ENCODE peak calls at places on chromosomes 1 and 21, in ten cellular contexts. U is cardiac fibroblast; W is activated CD4-positive, alpha-beta T cell treated with anti-CD3 and anti-CD28 coated beads for 48 hours; B is stimulated activated CD4-positive, alpha-beta T cell treated with anti-CD3 and anti-CD28 coated beads, Interleukin-4, amount 100 ng/mL, for 24 hours; G is immature natural killer cell; E is T follicular helper cell; L is ecto neural progenitor cell; K is HS-27A; O is NCI-H1417; Z is A673. R is an unnamed sample.

GRCh38 chr21:36171327-36171726 is 14.7 kb downstream of the DOP1B start:
- DNase-seq in B (no peak), E (no peak), O (no peak), W (no peak), K (no peak), L (no peak), G (no peak), Z (no peak), U (no peak), R (no peak)

GRCh38 chr21:41316200-41316599 is 401 bp upstream of the FAM3B start:
- DNase-seq in K (no peak), E (no peak), Z (no peak), O (no peak), L (no peak), G (no peak), U (no peak), B (no peak), W (no peak), R (no peak)

GRCh38 chr1:26156285-26157038 is 2.4 kb upstream of the FAM110D start:
- DNase-seq in O (peak; percentile 25), E (no peak), Z (peak; percentile 64), B (no peak), K (no peak), W (no peak), L (no peak), G (no peak), U (no peak), R (no peak)

GRCh38 chr1:157104598-157105293 is 5.1 kb upstream of the ETV3L start:
- DNase-seq in W (no peak), E (no peak), O (no peak), U (no peak), G (no peak), B (no peak), Z (no peak), K (no peak), L (no peak), R (peak; percentile 3)

GRCh38 chr21:31594726-31595125 is 64.8 kb upstream of the SOD1 start:
- DNase-seq in Z (no peak), O (no peak), G (no peak), B (no peak), L (no peak), W (no peak), E (no peak), U (no peak), K (no peak), R (no peak)

GRCh38 chr1:55464550-55464949 is 249.4 kb upstream of the USP24 start:
- DNase-seq in G (no peak), L (no peak), O (no peak), E (no peak), W (no peak), B (no peak), Z (no peak), K (no peak), U (no peak), R (no peak)

GRCh38 chr21:26057488-26058170 is 112.9 kb downstream of the APP start:
- DNase-seq in E (no peak), G (no peak), K (no peak), U (no peak), L (no peak), Z (no peak), O (no peak), W (no peak), B (no peak), R (peak; percentile 73)

GRCh38 chr1:77583483-77583882 is 99.0 kb downstream of the ZZZ3 start:
- DNase-seq in L (no peak), B (no peak), O (no peak), U (no peak), Z (no peak), W (no peak), G (no peak), E (no peak), K (no peak), R (no peak)

GRCh38 chr1:41957568-41957967 is 38.8 kb upstream of the HIVEP3 start:
- DNase-seq in W (no peak), K (no peak), G (no peak), B (no peak), E (no peak), U (peak; percentile 30), O (no peak), L (no peak), Z (no peak), R (no peak)

GRCh38 chr1:41454406-41454805 is 30.1 kb downstream of the EDN2 start:
- DNase-seq in O (peak; percentile 40), B (no peak), U (peak; percentile 48), G (no peak), W (no peak), Z (no peak), L (no peak), E (no peak), K (no peak), R (peak; percentile 94)

GRCh38 chr21:16755061-16755460 is 757.8 kb upstream of the CXADR start:
- DNase-seq in O (no peak), E (no peak), W (no peak), Z (peak; percentile 47), U (no peak), G (no peak), L (no peak), B (no peak), K (no peak), R (no peak)

GRCh38 chr21:42532466-42533181 is 19.0 kb downstream of the SLC37A1 start:
- DNase-seq in U (no peak), W (no peak), K (no peak), O (peak; percentile 28), L (no peak), B (no peak), Z (no peak), G (no peak), E (no peak), R (peak; percentile 73)